ENCODE peak calls at places on chromosomes 11 and 22, in five cellular contexts. One of them, this sample, is unnamed.

GRCh38 chr22:20926243-20926642 is 9.0 kb downstream of the CRKL start:
- DNase-seq in fibroblast of mammary gland: no peak
- DNase-seq in activated naive CD4-positive, alpha-beta T cell: no peak
- DNase-seq in cardiac muscle cell: no peak
- DNase-seq in brain microvascular endothelial cell: no peak
- DNase-seq in this sample: no peak

GRCh38 chr11:11082651-11083050 is 224.8 kb upstream of the ZBED5 start:
- DNase-seq in activated naive CD4-positive, alpha-beta T cell: no peak
- DNase-seq in fibroblast of mammary gland: no peak
- DNase-seq in cardiac muscle cell: no peak
- DNase-seq in brain microvascular endothelial cell: no peak
- DNase-seq in this sample: no peak

GRCh38 chr22:43440556-43440955 is 28.7 kb downstream of the MPPED1 start:
- DNase-seq in activated naive CD4-positive, alpha-beta T cell: no peak
- DNase-seq in cardiac muscle cell: no peak
- DNase-seq in fibroblast of mammary gland: no peak
- DNase-seq in brain microvascular endothelial cell: no peak
- DNase-seq in this sample: no peak

GRCh38 chr11:33329705-33330329 is 72.6 kb downstream of the HIPK3 start:
- DNase-seq in fibroblast of mammary gland: peak; percentile 78
- DNase-seq in brain microvascular endothelial cell: peak; percentile 65
- DNase-seq in activated naive CD4-positive, alpha-beta T cell: no peak
- DNase-seq in cardiac muscle cell: peak; percentile 71
- DNase-seq in this sample: no peak

GRCh38 chr11:75342231-75342918 is 9.1 kb downstream of the ARRB1 start:
- DNase-seq in fibroblast of mammary gland: no peak
- DNase-seq in activated naive CD4-positive, alpha-beta T cell: no peak
- DNase-seq in cardiac muscle cell: no peak
- DNase-seq in brain microvascular endothelial cell: no peak
- DNase-seq in this sample: no peak

GRCh38 chr11:104146421-104146820 is 17.5 kb downstream of the PDGFD start:
- DNase-seq in brain microvascular endothelial cell: no peak
- DNase-seq in activated naive CD4-positive, alpha-beta T cell: no peak
- DNase-seq in fibroblast of mammary gland: peak; percentile 37
- DNase-seq in cardiac muscle cell: no peak
- DNase-seq in this sample: no peak

GRCh38 chr11:18204220-18204619 is 31.6 kb downstream of the MRGPRX4 start:
- DNase-seq in fibroblast of mammary gland: no peak
- DNase-seq in brain microvascular endothelial cell: no peak
- DNase-seq in activated naive CD4-positive, alpha-beta T cell: no peak
- DNase-seq in cardiac muscle cell: no peak
- DNase-seq in this sample: no peak

GRCh38 chr11:13278620-13279486 is 1.3 kb downstream of the BMAL1 start:
- DNase-seq in activated naive CD4-positive, alpha-beta T cell: no peak
- DNase-seq in cardiac muscle cell: peak; percentile 31
- DNase-seq in brain microvascular endothelial cell: no peak
- DNase-seq in fibroblast of mammary gland: no peak
- DNase-seq in this sample: no peak

GRCh38 chr11:113447621-113448310 is 27.4 kb downstream of the DRD2 start:
- DNase-seq in brain microvascular endothelial cell: peak; percentile 65
- DNase-seq in fibroblast of mammary gland: peak; percentile 23
- DNase-seq in cardiac muscle cell: no peak
- DNase-seq in activated naive CD4-positive, alpha-beta T cell: no peak
- DNase-seq in this sample: no peak

GRCh38 chr11:70080763-70081162 is 2.6 kb downstream of the ANO1 start:
- DNase-seq in activated naive CD4-positive, alpha-beta T cell: no peak
- DNase-seq in brain microvascular endothelial cell: no peak
- DNase-seq in fibroblast of mammary gland: no peak
- DNase-seq in cardiac muscle cell: no peak
- DNase-seq in this sample: no peak

GRCh38 chr22:41048791-41049717 is 43.3 kb upstream of the EP300 start:
- DNase-seq in cardiac muscle cell: peak; percentile 45
- DNase-seq in activated naive CD4-positive, alpha-beta T cell: no peak
- DNase-seq in brain microvascular endothelial cell: peak; percentile 52
- DNase-seq in fibroblast of mammary gland: peak; percentile 60
- DNase-seq in this sample: no peak

GRCh38 chr11:82250047-82250446 is 483.6 kb downstream of the FAM181B start:
- DNase-seq in brain microvascular endothelial cell: no peak
- DNase-seq in cardiac muscle cell: no peak
- DNase-seq in activated naive CD4-positive, alpha-beta T cell: no peak
- DNase-seq in fibroblast of mammary gland: no peak
- DNase-seq in this sample: no peak

GRCh38 chr22:43798492-43798891 is 13.6 kb downstream of the EFCAB6 start:
- DNase-seq in activated naive CD4-positive, alpha-beta T cell: no peak
- DNase-seq in cardiac muscle cell: no peak
- DNase-seq in brain microvascular endothelial cell: no peak
- DNase-seq in fibroblast of mammary gland: peak; percentile 39
- DNase-seq in this sample: no peak

GRCh38 chr11:35179466-35180135 is 40.6 kb downstream of the CD44 start:
- DNase-seq in activated naive CD4-positive, alpha-beta T cell: no peak
- DNase-seq in fibroblast of mammary gland: peak; percentile 47
- DNase-seq in brain microvascular endothelial cell: no peak
- DNase-seq in cardiac muscle cell: no peak
- DNase-seq in this sample: no peak

GRCh38 chr11:103924166-103925013 is 112.0 kb upstream of the DDI1 start:
- DNase-seq in activated naive CD4-positive, alpha-beta T cell: no peak
- DNase-seq in brain microvascular endothelial cell: no peak
- DNase-seq in cardiac muscle cell: no peak
- DNase-seq in fibroblast of mammary gland: no peak
- DNase-seq in this sample: no peak

GRCh38 chr11:104338186-104338585 is 174.2 kb upstream of the PDGFD start:
- DNase-seq in fibroblast of mammary gland: peak; percentile 8
- DNase-seq in cardiac muscle cell: no peak
- DNase-seq in activated naive CD4-positive, alpha-beta T cell: no peak
- DNase-seq in brain microvascular endothelial cell: no peak
- DNase-seq in this sample: no peak

GRCh38 chr11:124467376-124468061 is 22.0 kb upstream of the OR8B8 start:
- DNase-seq in fibroblast of mammary gland: peak; percentile 70
- DNase-seq in activated naive CD4-positive, alpha-beta T cell: no peak
- DNase-seq in brain microvascular endothelial cell: no peak
- DNase-seq in cardiac muscle cell: no peak
- DNase-seq in this sample: no peak

GRCh38 chr22:49967333-49968241 is 7.0 kb downstream of the PIM3 start:
- DNase-seq in fibroblast of mammary gland: no peak
- DNase-seq in brain microvascular endothelial cell: no peak
- DNase-seq in activated naive CD4-positive, alpha-beta T cell: no peak
- DNase-seq in cardiac muscle cell: peak; percentile 42
- DNase-seq in this sample: no peak

GRCh38 chr11:3745161-3745560 is 52.2 kb downstream of the NUP98 start:
- DNase-seq in fibroblast of mammary gland: no peak
- DNase-seq in cardiac muscle cell: no peak
- DNase-seq in activated naive CD4-positive, alpha-beta T cell: no peak
- DNase-seq in brain microvascular endothelial cell: no peak
- DNase-seq in this sample: no peak

GRCh38 chr22:27372969-27373670 is 428.4 kb downstream of the MN1 start:
- DNase-seq in cardiac muscle cell: peak; percentile 56
- DNase-seq in fibroblast of mammary gland: no peak
- DNase-seq in activated naive CD4-positive, alpha-beta T cell: no peak
- DNase-seq in brain microvascular endothelial cell: peak; percentile 18
- DNase-seq in this sample: no peak

GRCh38 chr11:35529971-35530495 is 4.6 kb upstream of the PAMR1 start:
- DNase-seq in fibroblast of mammary gland: peak; percentile 98
- DNase-seq in cardiac muscle cell: no peak
- DNase-seq in activated naive CD4-positive, alpha-beta T cell: no peak
- DNase-seq in brain microvascular endothelial cell: peak; percentile 87
- DNase-seq in this sample: no peak

GRCh38 chr11:33089776-33090175 is 50.4 kb downstream of the TCP11L1 start:
- DNase-seq in cardiac muscle cell: no peak
- DNase-seq in fibroblast of mammary gland: no peak
- DNase-seq in brain microvascular endothelial cell: peak; percentile 7
- DNase-seq in activated naive CD4-positive, alpha-beta T cell: no peak
- DNase-seq in this sample: no peak

GRCh38 chr11:76030973-76031590 is 175.2 kb downstream of the WNT11 start:
- DNase-seq in fibroblast of mammary gland: peak; percentile 70
- DNase-seq in cardiac muscle cell: no peak
- DNase-seq in activated naive CD4-positive, alpha-beta T cell: no peak
- DNase-seq in brain microvascular endothelial cell: peak; percentile 47
- DNase-seq in this sample: no peak

GRCh38 chr22:42270178-42270511 is 308 bp downstream of the TCF20 start:
- DNase-seq in fibroblast of mammary gland: no peak
- DNase-seq in brain microvascular endothelial cell: no peak
- DNase-seq in cardiac muscle cell: no peak
- DNase-seq in activated naive CD4-positive, alpha-beta T cell: no peak
- DNase-seq in this sample: no peak

GRCh38 chr11:80297808-80298460 is 857.1 kb upstream of the TENM4 start:
- DNase-seq in fibroblast of mammary gland: peak; percentile 25
- DNase-seq in cardiac muscle cell: no peak
- DNase-seq in brain microvascular endothelial cell: peak; percentile 82
- DNase-seq in activated naive CD4-positive, alpha-beta T cell: no peak
- DNase-seq in this sample: no peak

GRCh38 chr11:14341968-14342367 is 17.0 kb downstream of the RRAS2 start:
- DNase-seq in fibroblast of mammary gland: no peak
- DNase-seq in cardiac muscle cell: no peak
- DNase-seq in activated naive CD4-positive, alpha-beta T cell: no peak
- DNase-seq in brain microvascular endothelial cell: no peak
- DNase-seq in this sample: no peak

GRCh38 chr11:2132874-2133480 is 6.2 kb downstream of the IGF2 start:
- DNase-seq in cardiac muscle cell: no peak
- DNase-seq in fibroblast of mammary gland: no peak
- DNase-seq in activated naive CD4-positive, alpha-beta T cell: no peak
- DNase-seq in brain microvascular endothelial cell: no peak
- DNase-seq in this sample: no peak

GRCh38 chr11:46064221-46064620 is 57.0 kb downstream of the PHF21A start:
- DNase-seq in activated naive CD4-positive, alpha-beta T cell: no peak
- DNase-seq in brain microvascular endothelial cell: no peak
- DNase-seq in fibroblast of mammary gland: peak; percentile 12
- DNase-seq in cardiac muscle cell: peak; percentile 41
- DNase-seq in this sample: no peak

This sample was measured in cortex of kidney.